ENCODE peak calls at places on chromosome 11, in five cellular contexts. B, C, N, H and P are unnamed samples.

GRCh38 chr11:126594921-126595367 is 239.5 kb downstream of the ST3GAL4 start:
- DNase-seq in B (no peak), C (no peak), N (no peak), H (no peak), P (no peak)

GRCh38 chr11:8814923-8815240 is 96.1 kb upstream of the AKIP1 start:
- DNase-seq in B (peak), C (no peak), N (no peak), H (peak), P (no peak)

GRCh38 chr11:33930317-33931021 is 38.6 kb upstream of the LMO2 start:
- DNase-seq in B (peak), C (no peak), N (peak), H (peak), P (no peak)

GRCh38 chr11:79413258-79413657 is 27.6 kb downstream of the TENM4 start:
- DNase-seq in B (peak), C (peak), N (no peak), H (peak), P (peak)

GRCh38 chr11:93573184-93573583 is 30.0 kb upstream of the SMCO4 start:
- DNase-seq in B (peak), C (no peak), N (no peak), H (no peak), P (no peak)

GRCh38 chr11:61378713-61379313 is 13.6 kb upstream of the TMEM216 start:
- DNase-seq in B (peak), C (no peak), N (peak), H (peak), P (no peak)

GRCh38 chr11:1502971-1503707 is 16.6 kb upstream of the MOB2 start:
- DNase-seq in B (no peak), C (peak), N (no peak), H (peak), P (no peak)

GRCh38 chr11:8610532-8611116 is 16.6 kb upstream of the STK33 start:
- DNase-seq in B (no peak), C (no peak), N (no peak), H (no peak), P (no peak)

GRCh38 chr11:8292351-8292750 is 28.7 kb upstream of the LMO1 start:
- DNase-seq in B (no peak), C (peak), N (no peak), H (no peak), P (no peak)

GRCh38 chr11:11842426-11843008 is 745 bp downstream of the USP47 start:
- DNase-seq in B (peak), C (peak), N (peak), H (peak), P (no peak)

GRCh38 chr11:6132431-6132830 is 24.9 kb downstream of the OR56B4 start:
- DNase-seq in B (no peak), C (no peak), N (no peak), H (no peak), P (no peak)

GRCh38 chr11:1825039-1825740 is 9.6 kb upstream of the SYT8 start:
- DNase-seq in B (no peak), C (no peak), N (no peak), H (no peak), P (no peak)

GRCh38 chr11:86804871-86805415 is 4.6 kb downstream of the PRSS23 start:
- DNase-seq in B (peak), C (no peak), N (no peak), H (no peak), P (no peak)

GRCh38 chr11:84250834-84251613 is 964.9 kb upstream of the CCDC90B start:
- DNase-seq in B (no peak), C (no peak), N (no peak), H (no peak), P (no peak)

GRCh38 chr11:109734602-109735001 is 312.6 kb downstream of the C11orf87 start:
- DNase-seq in B (no peak), C (no peak), N (no peak), H (peak), P (no peak)

GRCh38 chr11:78642979-78643675 is 68.5 kb upstream of the NARS2 start:
- DNase-seq in B (no peak), C (no peak), N (no peak), H (no peak), P (no peak)

GRCh38 chr11:59141191-59141590 is 1.5 kb upstream of the FAM111A start:
- DNase-seq in B (no peak), C (no peak), N (no peak), H (no peak), P (no peak)

GRCh38 chr11:77250881-77251640 is 50.4 kb downstream of the GDPD4 start:
- DNase-seq in B (peak), C (no peak), N (no peak), H (peak), P (no peak)

GRCh38 chr11:125261471-125262087 is 97.0 kb downstream of the PKNOX2 start:
- DNase-seq in B (no peak), C (no peak), N (no peak), H (no peak), P (no peak)

GRCh38 chr11:83612891-83613766 is 327.0 kb upstream of the CCDC90B start:
- DNase-seq in B (no peak), C (no peak), N (no peak), H (no peak), P (no peak)

GRCh38 chr11:44865866-44866272 is 84.8 kb downstream of the TP53I11 start:
- DNase-seq in B (no peak), C (no peak), N (no peak), H (no peak), P (no peak)

GRCh38 chr11:126165366-126166156 is 45.9 kb downstream of the RPUSD4 start:
- DNase-seq in B (no peak), C (no peak), N (no peak), H (no peak), P (no peak)

GRCh38 chr11:36899796-36900195 is 301.8 kb upstream of the RAG2 start:
- DNase-seq in B (no peak), C (no peak), N (no peak), H (no peak), P (no peak)

GRCh38 chr11:8102296-8102915 is 21.4 kb downstream of the TUB start:
- DNase-seq in B (no peak), C (no peak), N (no peak), H (no peak), P (no peak)

GRCh38 chr11:74341926-74342325 is 30.5 kb upstream of the P4HA3 start:
- DNase-seq in B (no peak), C (no peak), N (no peak), H (no peak), P (no peak)

GRCh38 chr11:22752908-22753310 is 76.7 kb downstream of the SVIP start:
- DNase-seq in B (no peak), C (no peak), N (no peak), H (no peak), P (no peak)

GRCh38 chr11:10366568-10367331 is 61.9 kb downstream of the ADM start:
- DNase-seq in B (peak), C (peak), N (peak), H (peak), P (peak)

GRCh38 chr11:108853864-108854263 is 189.0 kb downstream of the DDX10 start:
- DNase-seq in B (no peak), C (no peak), N (no peak), H (no peak), P (no peak)

GRCh38 chr11:44467413-44467812 is 98.0 kb upstream of the CD82 start:
- DNase-seq in B (no peak), C (no peak), N (no peak), H (no peak), P (no peak)

DNA sequence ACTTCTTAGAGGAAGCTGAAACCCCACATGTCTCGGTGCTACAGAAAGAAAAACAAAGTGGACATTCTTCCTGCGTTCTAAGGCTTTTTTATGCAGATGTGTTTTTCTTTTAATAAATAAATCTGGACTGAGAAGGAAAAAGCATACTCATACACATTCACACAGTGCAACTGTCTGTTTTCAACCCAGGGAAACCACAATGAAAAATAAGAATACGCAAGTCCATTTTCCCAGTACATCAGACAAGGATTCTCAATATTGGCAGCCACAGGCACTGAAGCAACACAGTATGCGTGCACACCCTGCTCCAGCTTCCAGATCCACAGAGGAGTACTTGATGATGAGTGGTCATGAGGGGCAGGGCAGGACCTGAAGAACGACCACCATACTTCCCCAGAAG is 86.9 kb downstream of the ETS1 start:
- DNase-seq in B (no peak), C (no peak), N (no peak), H (peak), P (no peak)
- H3K4me3 ChIP-seq in B (no peak), C (no peak), N (no peak), H (peak), P (no peak)

DNA sequence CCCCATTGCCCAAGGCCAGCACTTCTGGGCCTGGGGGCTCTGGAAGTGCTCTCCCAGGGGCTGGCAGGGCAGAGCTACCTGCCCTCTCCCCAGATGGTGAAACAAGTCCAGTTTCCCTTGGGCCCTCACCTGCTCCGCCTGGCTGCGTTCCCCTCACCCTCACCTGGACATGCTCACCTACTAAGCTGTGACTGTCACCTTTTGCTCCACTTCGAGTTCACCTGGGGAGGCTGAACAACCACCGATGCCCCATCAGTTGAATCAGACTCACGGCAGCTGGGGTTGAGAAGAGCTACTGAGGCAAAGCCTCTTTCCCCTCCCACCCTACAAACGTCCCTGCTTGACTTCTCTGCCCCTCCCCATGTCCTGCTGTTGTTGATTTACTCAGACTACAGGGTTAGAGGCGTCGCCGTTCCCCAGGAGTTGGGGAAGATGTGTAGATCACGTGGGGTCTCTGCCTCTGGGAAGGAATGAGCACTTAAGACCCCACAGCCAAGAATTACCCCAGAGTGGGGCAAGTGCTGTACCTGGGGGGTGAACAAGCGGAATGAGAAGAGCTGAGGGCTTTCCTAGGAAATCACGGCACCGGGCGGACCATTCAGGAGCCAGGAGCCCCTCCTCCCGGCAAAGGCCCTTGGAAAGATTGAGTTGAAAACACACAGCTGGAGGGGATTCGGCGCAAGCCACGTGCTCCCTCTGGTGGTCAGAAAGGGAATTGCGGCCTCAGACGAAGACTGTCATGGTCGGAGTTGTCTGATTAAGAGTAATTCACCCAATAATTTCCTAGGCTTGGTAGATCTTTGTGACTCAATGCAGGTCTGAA is 7.1 kb downstream of the FXYD2 start:
- DNase-seq in B (peak), C (peak), N (peak), H (peak), P (no peak)
- H3K4me3 ChIP-seq in B (no peak), C (no peak), N (peak), H (peak), P (no peak)

GRCh38 chr11:73217131-73217809 is 811 bp upstream of the P2RY2 start:
- DNase-seq in B (no peak), C (no peak), N (no peak), H (no peak), P (peak)

GRCh38 chr11:73219396-73220285 is 1.6 kb downstream of the P2RY2 start:
- DNase-seq in B (no peak), C (no peak), N (no peak), H (no peak), P (peak)

GRCh38 chr11:73217810-73218105 is 323 bp upstream of the P2RY2 start:
- DNase-seq in B (no peak), C (no peak), N (no peak), H (no peak), P (no peak)

GRCh38 chr11:73218106-73218829 is at the start of gene P2RY2:
- DNase-seq in B (peak), C (no peak), N (no peak), H (peak), P (peak)

DNA sequence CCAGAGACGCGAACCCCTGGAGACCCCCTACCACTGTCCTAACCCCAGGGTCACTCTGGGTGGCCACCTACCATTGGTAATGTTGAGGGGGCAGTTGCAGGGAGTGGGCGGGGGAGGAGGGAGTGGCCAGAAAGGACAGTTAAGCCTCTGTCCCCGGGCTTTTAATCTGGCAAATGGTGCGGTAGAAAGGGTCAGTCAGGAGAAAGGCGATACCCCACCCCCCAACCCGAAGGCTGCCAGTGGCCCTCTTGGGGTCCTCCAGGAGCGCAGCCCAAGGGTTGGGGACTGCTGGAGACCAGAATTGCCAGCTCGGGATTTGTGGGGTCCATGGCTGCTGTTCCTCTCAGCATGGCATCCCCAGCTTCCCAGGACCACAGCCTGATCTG is 742 bp downstream of the P2RY2 start:
- DNase-seq in B (no peak), C (no peak), N (no peak), H (no peak), P (no peak)
- H3K4me3 ChIP-seq in B (peak), C (peak), N (no peak), H (no peak), P (peak)

GRCh38 chr11:2987881-2988280 is 4.2 kb downstream of the NAP1L4 start:
- DNase-seq in B (peak), C (no peak), N (no peak), H (peak), P (no peak)
- H3K4me3 ChIP-seq in B (peak), C (no peak), N (peak), H (peak), P (no peak)

GRCh38 chr11:57776101-57776511 is 14.5 kb downstream of the CTNND1 start:
- DNase-seq in B (peak), C (no peak), N (no peak), H (peak), P (no peak)
- H3K4me3 ChIP-seq in B (peak), C (no peak), N (no peak), H (peak), P (no peak)

GRCh38 chr11:65651339-65651588 is 11.5 kb downstream of the RELA start:
- DNase-seq in B (no peak), C (no peak), N (no peak), H (no peak), P (no peak)

GRCh38 chr11:65651589-65652510 is 10.9 kb downstream of the RELA start:
- DNase-seq in B (peak), C (no peak), N (no peak), H (peak), P (peak)

GRCh38 chr11:65648997-65649491 is 11.1 kb downstream of the SIPA1 start:
- DNase-seq in B (no peak), C (no peak), N (no peak), H (peak), P (peak)

GRCh38 chr11:65650547-65651338 is 12.0 kb downstream of the RELA start:
- DNase-seq in B (no peak), C (no peak), N (no peak), H (no peak), P (peak)

GRCh38 chr11:65649656-65650546 is 12.0 kb downstream of the SIPA1 start:
- DNase-seq in B (no peak), C (no peak), N (no peak), H (no peak), P (peak)
- H3K4me3 ChIP-seq in B (no peak), C (no peak), N (no peak), H (no peak), P (no peak)

DNA sequence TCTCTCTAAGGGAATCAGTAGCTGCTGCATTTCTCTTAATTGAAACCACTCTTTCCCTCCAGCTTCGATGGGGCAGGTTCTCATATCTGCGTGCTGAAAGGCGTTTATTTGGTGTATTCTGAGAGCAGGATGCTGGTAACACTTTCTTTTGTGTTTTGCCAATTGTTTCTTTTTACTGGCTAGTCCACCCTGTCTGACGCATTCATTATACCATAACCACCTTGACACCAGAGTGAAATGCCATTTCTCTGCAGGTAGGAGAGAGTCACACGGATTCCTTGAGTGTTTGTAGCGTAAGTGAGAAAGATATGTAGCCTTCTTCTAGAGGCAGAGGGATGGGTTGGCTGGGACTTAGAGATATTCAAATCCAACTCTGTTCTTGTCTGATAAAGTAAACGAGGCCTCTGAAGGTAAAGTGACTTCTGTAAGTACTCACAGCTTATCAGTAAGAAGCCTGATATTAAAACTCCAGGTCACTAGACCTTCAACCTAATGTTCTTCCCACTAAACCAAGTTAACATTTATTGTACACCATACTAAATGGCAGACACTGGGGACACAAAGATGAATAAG is 21.4 kb downstream of the CD44 start:
- DNase-seq in B (no peak), C (no peak), N (no peak), H (no peak), P (no peak)
- H3K4me3 ChIP-seq in B (no peak), C (no peak), N (no peak), H (no peak), P (no peak)

DNA sequence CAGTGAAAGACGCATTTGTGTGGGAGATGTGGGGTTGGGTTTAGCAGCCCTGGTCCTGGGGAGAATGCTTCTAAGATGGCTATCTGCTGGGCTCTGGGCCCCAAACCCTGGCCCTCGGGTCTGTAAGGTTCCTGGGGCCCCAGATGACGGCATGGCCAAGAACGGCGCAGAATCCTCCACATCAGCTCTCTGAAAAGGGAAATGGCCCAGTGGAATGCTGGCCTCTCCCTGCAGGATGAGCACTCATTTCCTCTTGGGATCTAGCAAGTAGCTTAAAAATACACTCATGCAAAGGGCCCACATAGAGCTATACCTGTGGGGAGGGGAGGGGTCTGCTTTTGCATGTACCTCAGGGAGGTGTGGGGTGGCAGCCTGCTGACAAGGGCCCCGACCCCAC is 37.5 kb upstream of the LINC01488 start:
- DNase-seq in B (peak), C (no peak), N (no peak), H (peak), P (no peak)
- H3K4me3 ChIP-seq in B (peak), C (peak), N (peak), H (peak), P (no peak)

DNA sequence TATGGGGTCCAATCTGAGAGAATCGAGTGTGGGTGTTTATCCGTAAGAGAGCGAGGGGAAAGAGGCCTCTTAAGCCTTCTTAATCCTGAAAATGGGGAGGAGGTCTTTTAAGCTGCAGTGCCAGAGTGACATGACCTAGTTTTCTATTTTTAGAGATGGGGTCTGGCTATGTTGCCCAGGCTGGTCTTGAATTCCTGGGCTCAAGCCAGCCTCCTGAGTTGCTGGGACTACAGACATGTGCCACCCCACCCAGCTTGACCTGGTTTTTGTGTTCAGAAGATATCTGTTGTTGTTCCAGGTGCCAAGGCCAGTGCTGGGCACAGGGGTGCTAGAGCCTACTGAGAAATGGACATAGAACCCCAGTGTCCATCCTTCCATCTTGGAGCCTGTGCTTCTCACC is 1.4 kb downstream of the BAD start:
- DNase-seq in B (no peak), C (no peak), N (no peak), H (no peak), P (no peak)
- H3K4me3 ChIP-seq in B (peak), C (peak), N (no peak), H (peak), P (no peak)

GRCh38 chr11:102603091-102603490 is 22.0 kb downstream of the MMP20 start:
- DNase-seq in B (peak), C (peak), N (no peak), H (peak), P (no peak)
- H3K4me3 ChIP-seq in B (no peak), C (no peak), N (no peak), H (no peak), P (no peak)